ENCODE peak calls at places on chromosome 20, in seven cellular contexts. Q is right lobe of liver, E is mucosa of descending colon, G is PC-3, H is aorta, M is colonic mucosa, W is heart right ventricle. T is an unnamed sample.

GRCh38 chr20:9886227-9886626 is 47.4 kb upstream of the PAK5 start:
- DNase-seq in G (peak; percentile 80), M (no peak), E (no peak), Q (no peak), W (no peak), H (no peak), T (no peak)

GRCh38 chr20:25860531-25861150 is 164.0 kb upstream of the ZNF337 start:
- DNase-seq in G (no peak), E (no peak), Q (peak; percentile 44), H (peak; percentile 70), M (no peak), W (no peak), T (no peak)

GRCh38 chr20:998431-998830 is 3.7 kb downstream of the RSPO4 start:
- DNase-seq in Q (no peak), E (no peak), H (peak; percentile 55), W (no peak), M (no peak), G (no peak), T (no peak)

GRCh38 chr20:50720582-50720981 is 10.8 kb upstream of the PARD6B start:
- DNase-seq in G (no peak), H (no peak), Q (no peak), W (no peak), M (no peak), E (no peak), T (no peak)

GRCh38 chr20:56393653-56394052 is 1.2 kb downstream of the CSTF1 start:
- DNase-seq in Q (no peak), M (no peak), H (no peak), E (no peak), G (no peak), W (no peak), T (no peak)

GRCh38 chr20:9912858-9913434 is 74.1 kb upstream of the PAK5 start:
- DNase-seq in M (peak; percentile 27), W (peak; percentile 14), Q (no peak), E (no peak), G (peak; percentile 80), H (peak; percentile 78), T (peak; percentile 66)

GRCh38 chr20:21704408-21705385 is 767 bp upstream of the PAX1 start:
- DNase-seq in W (no peak), G (no peak), H (no peak), E (no peak), M (no peak), Q (no peak), T (no peak)

GRCh38 chr20:52655365-52655764 is 316.8 kb upstream of the TSHZ2 start:
- DNase-seq in H (no peak), M (no peak), Q (no peak), W (no peak), G (no peak), E (no peak), T (no peak)

GRCh38 chr20:36850759-36851158 is 25.2 kb upstream of the TLDC2 start:
- DNase-seq in G (no peak), H (no peak), M (no peak), W (no peak), Q (no peak), E (no peak), T (no peak)

GRCh38 chr20:36851490-36851889 is 24.4 kb upstream of the TLDC2 start:
- DNase-seq in H (no peak), E (no peak), Q (no peak), G (no peak), M (no peak), W (no peak), T (no peak)

GRCh38 chr20:36849333-36850065 is 26.4 kb upstream of the TLDC2 start:
- DNase-seq in E (no peak), G (no peak), Q (no peak), W (no peak), H (no peak), M (no peak), T (no peak)

GRCh38 chr20:36854343-36855240 is 21.3 kb upstream of the TLDC2 start:
- DNase-seq in M (peak; percentile 74), Q (no peak), W (peak; percentile 54), H (no peak), G (no peak), E (peak; percentile 74), T (no peak)

DNA sequence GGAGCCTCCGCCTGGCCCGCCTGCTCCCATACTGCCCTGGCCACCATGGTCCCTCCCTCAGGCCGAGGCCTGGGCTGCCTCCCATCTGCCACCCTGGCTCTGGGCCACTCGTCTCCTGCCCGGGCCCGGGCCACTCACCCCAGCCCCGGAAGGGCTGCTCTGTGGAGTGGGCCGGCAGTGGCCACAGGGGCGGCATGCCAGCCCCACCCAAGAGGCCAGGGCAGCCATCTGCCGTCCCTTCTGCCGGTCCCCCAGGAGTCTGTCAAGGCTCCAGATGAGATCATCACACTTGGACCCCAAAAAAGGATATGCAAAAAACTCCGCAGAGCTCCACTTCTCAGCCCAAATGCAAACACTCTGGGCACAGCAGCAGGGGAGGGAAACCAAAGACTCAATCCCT is 23.8 kb upstream of the TLDC2 start:
- DNase-seq in E (no peak), H (peak; percentile 88), W (peak; percentile 64), M (no peak), Q (no peak), G (no peak), T (no peak)
- H3K4me1 ChIP-seq in E (peaks cover 14% of the 10 kb centered on the region), H (no peaks in the 10 kb centered on the region), W (peaks cover 92% of the 10 kb centered on the region), M (peaks cover 7% of the 10 kb centered on the region), Q (no peaks in the 10 kb centered on the region), G (peaks cover 18% of the 10 kb centered on the region), T (peaks cover 83% of the 10 kb centered on the region)

GRCh38 chr20:31764641-31765305 is 25.7 kb downstream of the TPX2 start:
- DNase-seq in M (no peak), Q (no peak), H (no peak), W (no peak), G (no peak), E (no peak), T (no peak)

GRCh38 chr20:31758991-31759390 is 19.9 kb downstream of the TPX2 start:
- DNase-seq in H (no peak), W (no peak), G (no peak), E (no peak), M (no peak), Q (no peak), T (no peak)

GRCh38 chr20:31757254-31757653 is 18.2 kb downstream of the TPX2 start:
- DNase-seq in H (no peak), Q (no peak), M (no peak), W (no peak), E (no peak), G (no peak), T (no peak)

GRCh38 chr20:31758521-31758920 is 19.4 kb downstream of the TPX2 start:
- DNase-seq in G (no peak), E (no peak), W (no peak), Q (no peak), M (no peak), H (no peak), T (no peak)

GRCh38 chr20:31760457-31761240 is 21.6 kb downstream of the TPX2 start:
- DNase-seq in G (peak; percentile 18), E (no peak), W (no peak), Q (no peak), H (no peak), M (no peak), T (no peak)
- H3K36me3 ChIP-seq in G (peaks cover 64% of the 10 kb centered on the region), E (no peaks in the 10 kb centered on the region), W (no peaks in the 10 kb centered on the region), Q (no peaks in the 10 kb centered on the region), H (no peaks in the 10 kb centered on the region), M (no peaks in the 10 kb centered on the region), T (no peaks in the 10 kb centered on the region)

DNA sequence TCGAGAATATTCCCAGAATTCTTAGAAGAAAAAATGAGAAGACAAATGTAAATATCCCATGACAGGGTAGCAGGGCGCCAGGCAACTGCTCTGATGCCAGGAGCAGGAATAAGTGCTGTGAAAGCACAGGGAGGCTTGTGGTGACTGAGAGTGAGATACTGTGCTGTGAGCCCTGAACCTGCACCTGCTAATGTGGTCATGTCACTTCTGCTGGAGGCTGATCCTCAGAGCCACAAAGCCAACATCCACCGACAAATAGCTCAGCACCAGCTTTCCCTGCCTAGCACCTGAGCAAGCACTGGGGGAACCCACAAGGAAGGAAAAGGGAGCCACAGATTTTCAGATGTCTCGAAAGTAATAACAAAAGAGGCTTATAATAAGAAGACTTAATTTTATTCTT is 368.5 kb upstream of the CDH4 start:
- DNase-seq in H (no peak), G (no peak), M (no peak), E (no peak), Q (no peak), W (no peak), T (no peak)
- H3K4me1 ChIP-seq in H (no peaks in the 10 kb centered on the region), G (no peaks in the 10 kb centered on the region), M (no peaks in the 10 kb centered on the region), E (no peaks in the 10 kb centered on the region), Q (no peaks in the 10 kb centered on the region), W (no peaks in the 10 kb centered on the region), T (no peaks in the 10 kb centered on the region)

GRCh38 chr20:62198496-62198895 is 15.7 kb downstream of the MTG2 start:
- DNase-seq in M (no peak), G (no peak), H (peak; percentile 51), Q (no peak), W (peak; percentile 5), E (peak; percentile 38), T (no peak)

GRCh38 chr20:62201173-62202082 is 18.6 kb downstream of the MTG2 start:
- DNase-seq in G (no peak), E (peak; percentile 48), M (no peak), W (peak; percentile 6), Q (no peak), H (peak; percentile 68), T (no peak)

GRCh38 chr20:62202083-62202395 is 18.0 kb downstream of the HRH3 start:
- DNase-seq in Q (no peak), H (peak; percentile 39), G (peak; percentile 37), E (peak; percentile 19), W (peak; percentile 3), M (no peak), T (no peak)

GRCh38 chr20:62198931-62199330 is 16.1 kb downstream of the MTG2 start:
- DNase-seq in G (no peak), M (no peak), H (peak; percentile 65), W (peak; percentile 6), E (peak; percentile 36), Q (no peak), T (no peak)

DNA sequence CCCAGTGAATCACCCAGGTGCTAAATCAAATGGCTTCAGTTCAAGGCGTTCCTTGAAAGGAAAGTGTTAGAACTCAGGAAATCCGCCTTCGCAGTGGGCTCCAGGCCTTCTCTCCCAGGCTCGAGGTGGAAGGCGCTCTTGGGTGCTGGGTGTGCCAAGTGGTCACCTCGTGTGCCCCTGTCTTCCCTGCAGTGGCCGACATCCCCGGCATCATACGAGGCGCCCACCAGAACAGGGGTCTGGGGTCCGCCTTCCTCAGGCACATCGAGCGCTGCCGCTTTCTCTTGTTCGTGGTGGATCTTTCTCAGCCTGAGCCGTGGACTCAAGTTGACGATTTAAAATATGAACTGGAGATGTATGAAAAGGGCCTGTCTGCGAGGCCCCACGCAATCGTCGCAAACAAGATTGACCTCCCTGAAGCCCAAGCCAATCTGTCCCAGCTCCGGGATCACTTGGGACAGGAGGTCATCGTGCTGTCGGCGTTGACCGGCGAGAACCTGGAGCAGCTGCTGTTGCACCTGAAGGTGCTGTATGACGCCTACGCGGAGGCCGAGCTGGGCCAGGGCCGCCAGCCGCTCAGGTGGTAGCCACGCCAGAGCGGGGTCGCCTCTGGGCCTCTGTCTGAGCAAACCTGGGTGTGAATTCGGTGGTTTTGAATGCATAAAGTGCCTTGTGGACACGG is 17.8 kb downstream of the MTG2 start:
- DNase-seq in H (peak; percentile 62), G (no peak), Q (no peak), M (no peak), E (peak; percentile 43), W (peak; percentile 8), T (no peak)
- H3K36me3 ChIP-seq in H (peaks cover 8% of the 10 kb centered on the region), G (peaks cover 36% of the 10 kb centered on the region), Q (peaks cover 16% of the 10 kb centered on the region), M (peaks cover 13% of the 10 kb centered on the region), E (no peaks in the 10 kb centered on the region), W (peaks cover 79% of the 10 kb centered on the region), T (peaks cover 60% of the 10 kb centered on the region)